ENCODE peak calls at places on chromosomes 11 and 22, in seven cellular contexts. One of them, this sample, is unnamed.
A peak's percentile ranks its signal among the peaks of the same experiment; 100 is the strongest.

GRCh38 chr11:27699242-27699925 is 871 bp downstream of the BDNF start:
- DNase-seq in spleen: no peak
- DNase-seq in stomach: no peak
- DNase-seq in right cardiac atrium: peak; percentile 45
- DNase-seq in ascending aorta: no peak
- DNase-seq in Panc1: no peak
- DNase-seq in CD8-positive, alpha-beta T cell: no peak
- DNase-seq in this sample: peak; percentile 81

GRCh38 chr11:102921587-102922220 is 33.8 kb downstream of the MMP13 start:
- DNase-seq in Panc1: no peak
- DNase-seq in spleen: no peak
- DNase-seq in ascending aorta: no peak
- DNase-seq in right cardiac atrium: no peak
- DNase-seq in stomach: no peak
- DNase-seq in CD8-positive, alpha-beta T cell: no peak
- DNase-seq in this sample: no peak

GRCh38 chr11:11808992-11809583 is 32.7 kb upstream of the USP47 start:
- DNase-seq in Panc1: no peak
- DNase-seq in right cardiac atrium: no peak
- DNase-seq in CD8-positive, alpha-beta T cell: no peak
- DNase-seq in ascending aorta: no peak
- DNase-seq in stomach: no peak
- DNase-seq in spleen: no peak
- DNase-seq in this sample: no peak

GRCh38 chr11:121577106-121577505 is 124.3 kb upstream of the SORL1-AS1 start:
- DNase-seq in CD8-positive, alpha-beta T cell: no peak
- DNase-seq in spleen: no peak
- DNase-seq in ascending aorta: no peak
- DNase-seq in stomach: no peak
- DNase-seq in Panc1: no peak
- DNase-seq in right cardiac atrium: no peak
- DNase-seq in this sample: no peak

GRCh38 chr22:30617819-30618218 is 10.8 kb downstream of the TCN2 start:
- DNase-seq in spleen: no peak
- DNase-seq in Panc1: no peak
- DNase-seq in right cardiac atrium: no peak
- DNase-seq in stomach: no peak
- DNase-seq in ascending aorta: no peak
- DNase-seq in CD8-positive, alpha-beta T cell: no peak
- DNase-seq in this sample: no peak

GRCh38 chr11:57566035-57566504 is 1.4 kb downstream of the UBE2L6 start:
- DNase-seq in CD8-positive, alpha-beta T cell: no peak
- DNase-seq in stomach: peak; percentile 59
- DNase-seq in right cardiac atrium: no peak
- DNase-seq in ascending aorta: no peak
- DNase-seq in Panc1: no peak
- DNase-seq in spleen: no peak
- DNase-seq in this sample: no peak

GRCh38 chr11:113781682-113782081 is 2.1 kb downstream of the CLDN25 start:
- DNase-seq in ascending aorta: no peak
- DNase-seq in spleen: no peak
- DNase-seq in Panc1: no peak
- DNase-seq in CD8-positive, alpha-beta T cell: no peak
- DNase-seq in right cardiac atrium: no peak
- DNase-seq in stomach: no peak
- DNase-seq in this sample: peak; percentile 48

GRCh38 chr22:41596776-41597634 is 7.4 kb upstream of the PMM1 start:
- DNase-seq in CD8-positive, alpha-beta T cell: peak; percentile 33
- DNase-seq in right cardiac atrium: peak; percentile 83
- DNase-seq in ascending aorta: no peak
- DNase-seq in stomach: peak; percentile 82
- DNase-seq in Panc1: no peak
- DNase-seq in spleen: peak; percentile 79
- DNase-seq in this sample: peak; percentile 91

GRCh38 chr22:44154431-44154942 is 26.2 kb upstream of the PARVG start:
- DNase-seq in right cardiac atrium: no peak
- DNase-seq in Panc1: no peak
- DNase-seq in spleen: no peak
- DNase-seq in ascending aorta: no peak
- DNase-seq in stomach: no peak
- DNase-seq in CD8-positive, alpha-beta T cell: no peak
- DNase-seq in this sample: no peak

GRCh38 chr11:108122166-108122628 is 830 bp downstream of the ACAT1 start:
- DNase-seq in ascending aorta: no peak
- DNase-seq in CD8-positive, alpha-beta T cell: no peak
- DNase-seq in right cardiac atrium: no peak
- DNase-seq in Panc1: no peak
- DNase-seq in spleen: no peak
- DNase-seq in stomach: no peak
- DNase-seq in this sample: no peak

GRCh38 chr11:133181672-133182071 is 350.6 kb downstream of the OPCML start:
- DNase-seq in stomach: no peak
- DNase-seq in ascending aorta: no peak
- DNase-seq in Panc1: no peak
- DNase-seq in spleen: no peak
- DNase-seq in right cardiac atrium: no peak
- DNase-seq in CD8-positive, alpha-beta T cell: no peak
- DNase-seq in this sample: no peak

GRCh38 chr22:23500508-23501208 is 79.4 kb downstream of the IGLL1 start:
- DNase-seq in Panc1: no peak
- DNase-seq in right cardiac atrium: no peak
- DNase-seq in CD8-positive, alpha-beta T cell: no peak
- DNase-seq in ascending aorta: no peak
- DNase-seq in stomach: no peak
- DNase-seq in spleen: no peak
- DNase-seq in this sample: no peak

GRCh38 chr22:39207141-39208012 is 37.4 kb downstream of the PDGFB start:
- DNase-seq in Panc1: no peak
- DNase-seq in stomach: peak; percentile 48
- DNase-seq in CD8-positive, alpha-beta T cell: no peak
- DNase-seq in ascending aorta: peak; percentile 51
- DNase-seq in spleen: peak; percentile 37
- DNase-seq in right cardiac atrium: no peak
- DNase-seq in this sample: peak; percentile 56

GRCh38 chr22:49991907-49992533 is 20.5 kb downstream of the IL17REL start:
- DNase-seq in CD8-positive, alpha-beta T cell: no peak
- DNase-seq in ascending aorta: no peak
- DNase-seq in right cardiac atrium: no peak
- DNase-seq in stomach: peak; percentile 10
- DNase-seq in Panc1: no peak
- DNase-seq in spleen: no peak
- DNase-seq in this sample: no peak

GRCh38 chr22:27387561-27387960 is 414.0 kb downstream of the MN1 start:
- DNase-seq in stomach: no peak
- DNase-seq in spleen: no peak
- DNase-seq in ascending aorta: no peak
- DNase-seq in Panc1: no peak
- DNase-seq in CD8-positive, alpha-beta T cell: no peak
- DNase-seq in right cardiac atrium: no peak
- DNase-seq in this sample: no peak

GRCh38 chr22:18905540-18906409 is at the start of gene DGCR6:
- DNase-seq in stomach: no peak
- DNase-seq in spleen: peak; percentile 28
- DNase-seq in ascending aorta: peak; percentile 30
- DNase-seq in right cardiac atrium: no peak
- DNase-seq in Panc1: no peak
- DNase-seq in CD8-positive, alpha-beta T cell: no peak
- DNase-seq in this sample: no peak

GRCh38 chr22:30596886-30597285 is 5.2 kb upstream of the PES1 start:
- DNase-seq in CD8-positive, alpha-beta T cell: no peak
- DNase-seq in stomach: peak; percentile 27
- DNase-seq in spleen: no peak
- DNase-seq in right cardiac atrium: no peak
- DNase-seq in ascending aorta: no peak
- DNase-seq in Panc1: no peak
- DNase-seq in this sample: peak; percentile 61

GRCh38 chr11:109970516-109971183 is 122.5 kb upstream of the ZC3H12C start:
- DNase-seq in stomach: no peak
- DNase-seq in CD8-positive, alpha-beta T cell: no peak
- DNase-seq in ascending aorta: no peak
- DNase-seq in right cardiac atrium: no peak
- DNase-seq in spleen: no peak
- DNase-seq in Panc1: no peak
- DNase-seq in this sample: no peak

GRCh38 chr11:80521592-80521991 is 1080.8 kb upstream of the TENM4 start:
- DNase-seq in spleen: no peak
- DNase-seq in Panc1: no peak
- DNase-seq in ascending aorta: no peak
- DNase-seq in CD8-positive, alpha-beta T cell: no peak
- DNase-seq in right cardiac atrium: no peak
- DNase-seq in stomach: no peak
- DNase-seq in this sample: no peak

GRCh38 chr11:5129457-5129877 is 8.7 kb downstream of the OR52A5 start:
- DNase-seq in right cardiac atrium: no peak
- DNase-seq in stomach: no peak
- DNase-seq in spleen: no peak
- DNase-seq in ascending aorta: no peak
- DNase-seq in Panc1: no peak
- DNase-seq in CD8-positive, alpha-beta T cell: no peak
- DNase-seq in this sample: no peak

GRCh38 chr22:41369089-41369745 is 12.5 kb upstream of the TEF start:
- DNase-seq in ascending aorta: no peak
- DNase-seq in Panc1: no peak
- DNase-seq in spleen: no peak
- DNase-seq in stomach: no peak
- DNase-seq in CD8-positive, alpha-beta T cell: no peak
- DNase-seq in right cardiac atrium: no peak
- DNase-seq in this sample: no peak

GRCh38 chr11:122850076-122850631 is 11.9 kb downstream of the CRTAM start:
- DNase-seq in CD8-positive, alpha-beta T cell: peak; percentile 50
- DNase-seq in spleen: no peak
- DNase-seq in stomach: no peak
- DNase-seq in right cardiac atrium: no peak
- DNase-seq in ascending aorta: no peak
- DNase-seq in Panc1: no peak
- DNase-seq in this sample: peak; percentile 85

GRCh38 chr11:62544521-62545436 is 1.8 kb downstream of the AHNAK start:
- DNase-seq in CD8-positive, alpha-beta T cell: no peak
- DNase-seq in right cardiac atrium: peak; percentile 81
- DNase-seq in stomach: no peak
- DNase-seq in Panc1: no peak
- DNase-seq in ascending aorta: no peak
- DNase-seq in spleen: no peak
- DNase-seq in this sample: peak; percentile 65

GRCh38 chr11:74662487-74663103 is 68.6 kb downstream of the CHRDL2 start:
- DNase-seq in right cardiac atrium: no peak
- DNase-seq in CD8-positive, alpha-beta T cell: no peak
- DNase-seq in ascending aorta: no peak
- DNase-seq in spleen: no peak
- DNase-seq in Panc1: no peak
- DNase-seq in stomach: no peak
- DNase-seq in this sample: no peak
- H3K9me3 ChIP-seq in right cardiac atrium: no peaks in the 10 kb centered on the region
- H3K9me3 ChIP-seq in CD8-positive, alpha-beta T cell: no peaks in the 10 kb centered on the region
- H3K9me3 ChIP-seq in ascending aorta: no peaks in the 10 kb centered on the region
- H3K9me3 ChIP-seq in spleen: peaks cover 7% of the 10 kb centered on the region
- H3K9me3 ChIP-seq in Panc1: no peaks in the 10 kb centered on the region
- H3K9me3 ChIP-seq in stomach: no peaks in the 10 kb centered on the region
- H3K9me3 ChIP-seq in this sample: peaks cover 24% of the 10 kb centered on the region

GRCh38 chr11:101008961-101009684 is 120.5 kb downstream of the PGR start:
- DNase-seq in stomach: no peak
- DNase-seq in CD8-positive, alpha-beta T cell: no peak
- DNase-seq in Panc1: no peak
- DNase-seq in right cardiac atrium: no peak
- DNase-seq in ascending aorta: no peak
- DNase-seq in spleen: no peak
- DNase-seq in this sample: no peak
- H3K9me3 ChIP-seq in stomach: no peaks in the 10 kb centered on the region
- H3K9me3 ChIP-seq in CD8-positive, alpha-beta T cell: no peaks in the 10 kb centered on the region
- H3K9me3 ChIP-seq in Panc1: no peaks in the 10 kb centered on the region
- H3K9me3 ChIP-seq in right cardiac atrium: no peaks in the 10 kb centered on the region
- H3K9me3 ChIP-seq in ascending aorta: no peaks in the 10 kb centered on the region
- H3K9me3 ChIP-seq in spleen: no peaks in the 10 kb centered on the region
- H3K9me3 ChIP-seq in this sample: no peaks in the 10 kb centered on the region

GRCh38 chr22:47421846-47422245 is 659.4 kb downstream of the TBC1D22A start:
- DNase-seq in right cardiac atrium: no peak
- DNase-seq in Panc1: no peak
- DNase-seq in stomach: no peak
- DNase-seq in CD8-positive, alpha-beta T cell: no peak
- DNase-seq in ascending aorta: peak; percentile 9
- DNase-seq in spleen: no peak
- DNase-seq in this sample: no peak

GRCh38 chr22:47422736-47423135 is 660.3 kb downstream of the TBC1D22A start:
- DNase-seq in Panc1: no peak
- DNase-seq in spleen: no peak
- DNase-seq in stomach: no peak
- DNase-seq in right cardiac atrium: no peak
- DNase-seq in ascending aorta: peak; percentile 16
- DNase-seq in CD8-positive, alpha-beta T cell: no peak
- DNase-seq in this sample: no peak

GRCh38 chr22:47419239-47419638 is 656.8 kb downstream of the TBC1D22A start:
- DNase-seq in CD8-positive, alpha-beta T cell: no peak
- DNase-seq in stomach: no peak
- DNase-seq in right cardiac atrium: no peak
- DNase-seq in ascending aorta: no peak
- DNase-seq in Panc1: no peak
- DNase-seq in spleen: no peak
- DNase-seq in this sample: no peak

GRCh38 chr22:47420211-47420610 is 657.8 kb downstream of the TBC1D22A start:
- DNase-seq in right cardiac atrium: no peak
- DNase-seq in spleen: no peak
- DNase-seq in CD8-positive, alpha-beta T cell: no peak
- DNase-seq in Panc1: no peak
- DNase-seq in ascending aorta: peak; percentile 40
- DNase-seq in stomach: no peak
- DNase-seq in this sample: no peak

DNA sequence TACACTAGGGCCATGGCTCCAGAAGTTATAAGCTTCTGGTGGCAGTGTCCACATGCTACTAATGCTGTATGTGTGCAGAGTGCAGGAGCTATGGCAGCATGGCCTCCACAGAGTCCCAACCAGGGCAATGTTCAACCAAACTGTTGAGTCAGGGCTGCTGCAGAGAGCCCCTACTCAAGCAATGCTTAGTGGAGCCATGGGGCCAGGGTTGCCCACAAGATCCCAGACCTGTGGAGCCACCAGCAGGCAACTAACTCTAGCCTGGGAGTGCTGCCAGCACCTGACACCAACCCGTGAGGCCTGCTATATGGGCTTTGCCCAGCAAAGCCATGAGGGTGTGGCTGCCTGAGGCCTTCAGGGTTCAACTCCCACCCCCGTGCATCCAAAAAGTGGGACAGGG is 655.2 kb downstream of the TBC1D22A start:
- DNase-seq in right cardiac atrium: no peak
- DNase-seq in Panc1: no peak
- DNase-seq in spleen: no peak
- DNase-seq in CD8-positive, alpha-beta T cell: no peak
- DNase-seq in ascending aorta: peak; percentile 12
- DNase-seq in stomach: no peak
- DNase-seq in this sample: no peak
- H3K9me3 ChIP-seq in right cardiac atrium: no peaks in the 10 kb centered on the region
- H3K9me3 ChIP-seq in Panc1: no peaks in the 10 kb centered on the region
- H3K9me3 ChIP-seq in spleen: peaks cover 6% of the 10 kb centered on the region
- H3K9me3 ChIP-seq in CD8-positive, alpha-beta T cell: no peaks in the 10 kb centered on the region
- H3K9me3 ChIP-seq in ascending aorta: no peaks in the 10 kb centered on the region
- H3K9me3 ChIP-seq in stomach: peaks cover 10% of the 10 kb centered on the region
- H3K9me3 ChIP-seq in this sample: peaks cover 86% of the 10 kb centered on the region

DNA sequence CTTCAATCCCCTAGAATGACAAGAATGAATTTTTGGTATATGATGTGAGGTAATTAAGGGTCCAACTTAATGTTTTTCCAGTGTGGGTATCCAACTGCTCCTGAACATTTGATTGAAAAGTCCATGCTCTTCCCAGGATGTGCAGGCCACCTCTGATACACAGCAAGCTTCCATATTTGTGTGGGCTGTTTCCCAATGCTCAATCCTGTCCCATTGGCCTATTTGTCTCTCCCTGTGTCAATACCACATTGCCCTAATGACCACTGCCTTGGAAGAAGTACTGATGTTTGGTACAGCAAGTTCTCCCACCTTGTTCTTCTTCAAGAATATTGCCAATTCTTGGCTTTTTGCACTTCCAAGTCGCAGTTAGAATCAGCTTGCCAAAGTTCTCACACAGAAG is 42.9 kb downstream of the KCNQ1OT1 start:
- DNase-seq in Panc1: no peak
- DNase-seq in ascending aorta: no peak
- DNase-seq in spleen: no peak
- DNase-seq in right cardiac atrium: no peak
- DNase-seq in stomach: no peak
- DNase-seq in CD8-positive, alpha-beta T cell: no peak
- DNase-seq in this sample: no peak
- H3K9me3 ChIP-seq in Panc1: peaks cover 37% of the 10 kb centered on the region
- H3K9me3 ChIP-seq in ascending aorta: peaks cover 3% of the 10 kb centered on the region
- H3K9me3 ChIP-seq in spleen: peaks cover 15% of the 10 kb centered on the region
- H3K9me3 ChIP-seq in right cardiac atrium: no peaks in the 10 kb centered on the region
- H3K9me3 ChIP-seq in stomach: peaks cover 5% of the 10 kb centered on the region
- H3K9me3 ChIP-seq in CD8-positive, alpha-beta T cell: no peaks in the 10 kb centered on the region
- H3K9me3 ChIP-seq in this sample: peaks cover 81% of the 10 kb centered on the region